ENCODE peak calls at places on chromosomes 2 and 18, in six cellular contexts. N is HAP-1, A is Calu3, H is AG20443, C is fibroblast of pulmonary artery, K is heart left ventricle. F is an unnamed sample.
A peak's percentile ranks its signal among the peaks of the same experiment; 100 is the strongest.

GRCh38 chr18:11925800-11926481 is 17.8 kb upstream of the MPPE1 start:
- DNase-seq in N (no peak), C (no peak), A (no peak), H (no peak), K (no peak), F (no peak)

GRCh38 chr2:46954951-46955571 is 39.5 kb upstream of the MCFD2 start:
- DNase-seq in K (peak; percentile 80), H (peak; percentile 94), C (peak; percentile 89), A (peak; percentile 73), N (no peak), F (peak; percentile 20)

GRCh38 chr2:36753706-36754221 is 57.3 kb downstream of the VIT start:
- DNase-seq in N (no peak), A (no peak), H (no peak), K (no peak), C (peak; percentile 3), F (no peak)

GRCh38 chr2:202765435-202765834 is 106.1 kb downstream of the ICA1L start:
- DNase-seq in H (peak; percentile 14), A (no peak), C (no peak), N (no peak), K (no peak), F (no peak)

GRCh38 chr18:13267517-13267916 is 49.0 kb downstream of the LDLRAD4 start:
- DNase-seq in C (no peak), H (no peak), K (no peak), A (no peak), N (no peak), F (no peak)

GRCh38 chr2:133461484-133461883 is 106.8 kb downstream of the NCKAP5 start:
- DNase-seq in N (no peak), H (no peak), A (no peak), C (no peak), K (no peak), F (no peak)

GRCh38 chr18:22689711-22690110 is 243.4 kb upstream of the RBBP8 start:
- DNase-seq in N (no peak), K (no peak), A (no peak), C (no peak), H (no peak), F (no peak)

GRCh38 chr2:221649045-221649444 is 76.9 kb upstream of the EPHA4 start:
- DNase-seq in H (no peak), C (peak; percentile 18), N (no peak), K (no peak), A (no peak), F (no peak)

GRCh38 chr18:50287028-50287440 is 458 bp downstream of the CXXC1 start:
- DNase-seq in A (no peak), C (no peak), N (no peak), K (peak; percentile 67), H (no peak), F (no peak)

GRCh38 chr2:158381205-158381604 is 75.3 kb downstream of the CCDC148 start:
- DNase-seq in A (no peak), K (no peak), H (no peak), N (no peak), C (no peak), F (no peak)

GRCh38 chr2:212173771-212174510 is 364.7 kb downstream of the ERBB4 start:
- DNase-seq in K (no peak), A (no peak), N (no peak), C (no peak), H (no peak), F (no peak)

GRCh38 chr2:21395366-21395765 is 271.6 kb downstream of the TDRD15 start:
- DNase-seq in A (no peak), K (no peak), C (no peak), H (no peak), N (peak; percentile 5), F (no peak)

GRCh38 chr2:120454993-120455789 is 109.3 kb downstream of the INHBB start:
- DNase-seq in A (no peak), K (no peak), H (no peak), C (peak; percentile 79), N (no peak), F (no peak)

GRCh38 chr2:236972491-236973379 is 113.0 kb upstream of the COPS8 start:
- DNase-seq in H (peak; percentile 95), C (peak; percentile 31), N (no peak), K (no peak), A (peak; percentile 68), F (no peak)

GRCh38 chr2:231554748-231555545 is 24.7 kb upstream of the NMUR1 start:
- DNase-seq in K (peak; percentile 73), N (no peak), A (no peak), H (peak; percentile 70), C (peak; percentile 89), F (no peak)

GRCh38 chr2:156340377-156340776 is 7.9 kb upstream of the NR4A2 start:
- DNase-seq in C (peak; percentile 17), H (no peak), N (no peak), A (no peak), K (no peak), F (no peak)

GRCh38 chr2:222318712-222319575 is 20.1 kb upstream of the PAX3 start:
- DNase-seq in H (no peak), N (peak; percentile 21), A (peak; percentile 78), K (peak; percentile 75), C (peak; percentile 54), F (peak; percentile 81)

GRCh38 chr2:164044637-164045036 is 308.8 kb upstream of the FIGN start:
- DNase-seq in K (peak; percentile 63), A (no peak), N (no peak), C (peak; percentile 12), H (no peak), F (no peak)

GRCh38 chr18:79393626-79394401 is 1.9 kb upstream of the NFATC1 start:
- DNase-seq in N (peak; percentile 76), A (peak; percentile 78), H (peak; percentile 94), C (peak; percentile 94), K (peak; percentile 96), F (peak; percentile 91)

GRCh38 chr2:68594674-68595492 is 48.5 kb upstream of the PROKR1 start:
- DNase-seq in A (peak; percentile 53), N (peak; percentile 29), K (peak; percentile 47), H (peak; percentile 71), C (peak; percentile 53), F (peak; percentile 64)

GRCh38 chr2:36871068-36871707 is 95.1 kb downstream of the STRN start:
- DNase-seq in A (no peak), N (no peak), K (no peak), H (no peak), C (no peak), F (no peak)

F was measured in D341Med.